ENCODE peak calls at places on chromosomes 6 and 20, in five cellular contexts. One of them, this sample, is unnamed.

GRCh38 chr20:3563548-3564177 is 92.8 kb downstream of the ATRN start:
- DNase-seq in K562: peak
- DNase-seq in HCT116: peak
- DNase-seq in A549: peak
- DNase-seq in HepG2: peak
- DNase-seq in this sample: peak

GRCh38 chr20:21324126-21324525 is 21.0 kb downstream of the XRN2 start:
- DNase-seq in K562: no peak
- DNase-seq in HCT116: no peak
- DNase-seq in A549: no peak
- DNase-seq in HepG2: no peak
- DNase-seq in this sample: no peak

GRCh38 chr6:139778688-139779087 is 404.2 kb upstream of the CITED2 start:
- DNase-seq in K562: no peak
- DNase-seq in HCT116: no peak
- DNase-seq in A549: no peak
- DNase-seq in HepG2: no peak
- DNase-seq in this sample: no peak

GRCh38 chr6:4575724-4576123 is 200.5 kb upstream of the CDYL start:
- DNase-seq in K562: no peak
- DNase-seq in HCT116: no peak
- DNase-seq in A549: no peak
- DNase-seq in HepG2: no peak
- DNase-seq in this sample: no peak

GRCh38 chr6:63351995-63352586 is 32.3 kb upstream of the LGSN start:
- DNase-seq in K562: peak
- DNase-seq in HCT116: peak
- DNase-seq in A549: peak
- DNase-seq in HepG2: peak
- DNase-seq in this sample: no peak

GRCh38 chr6:14074723-14075503 is 42.7 kb upstream of the CD83 start:
- DNase-seq in K562: no peak
- DNase-seq in HCT116: no peak
- DNase-seq in A549: peak
- DNase-seq in HepG2: no peak
- DNase-seq in this sample: no peak

GRCh38 chr6:53979468-53980067 is 131.7 kb upstream of the MLIP start:
- DNase-seq in K562: peak
- DNase-seq in HCT116: peak
- DNase-seq in A549: peak
- DNase-seq in HepG2: peak
- DNase-seq in this sample: peak

GRCh38 chr6:36911946-36912555 is 26.3 kb downstream of the C6orf89 start:
- DNase-seq in K562: no peak
- DNase-seq in HCT116: no peak
- DNase-seq in A549: no peak
- DNase-seq in HepG2: no peak
- DNase-seq in this sample: no peak

GRCh38 chr6:4107873-4108272 is 27.5 kb downstream of the ECI2 start:
- DNase-seq in K562: no peak
- DNase-seq in HCT116: no peak
- DNase-seq in A549: no peak
- DNase-seq in HepG2: peak
- DNase-seq in this sample: no peak

GRCh38 chr20:45174434-45175364 is at the start of gene PI3:
- DNase-seq in K562: no peak
- DNase-seq in HCT116: no peak
- DNase-seq in A549: peak
- DNase-seq in HepG2: peak
- DNase-seq in this sample: no peak

GRCh38 chr6:100657678-100658330 is 193.1 kb upstream of the SIM1 start:
- DNase-seq in K562: peak
- DNase-seq in HCT116: no peak
- DNase-seq in A549: peak
- DNase-seq in HepG2: no peak
- DNase-seq in this sample: no peak

GRCh38 chr6:25415274-25415673 is 136.1 kb downstream of the CARMIL1 start:
- DNase-seq in K562: no peak
- DNase-seq in HCT116: no peak
- DNase-seq in A549: no peak
- DNase-seq in HepG2: no peak
- DNase-seq in this sample: no peak

GRCh38 chr6:32679501-32679900 is 13.0 kb upstream of the HLA-DQB1 start:
- DNase-seq in K562: no peak
- DNase-seq in HCT116: no peak
- DNase-seq in A549: no peak
- DNase-seq in HepG2: no peak
- DNase-seq in this sample: no peak

GRCh38 chr20:62067547-62068260 is 2.0 kb upstream of the TAF4 start:
- DNase-seq in K562: no peak
- DNase-seq in HCT116: no peak
- DNase-seq in A549: no peak
- DNase-seq in HepG2: no peak
- DNase-seq in this sample: no peak

GRCh38 chr6:134256862-134257261 is 61.0 kb downstream of the SGK1 start:
- DNase-seq in K562: no peak
- DNase-seq in HCT116: no peak
- DNase-seq in A549: no peak
- DNase-seq in HepG2: no peak
- DNase-seq in this sample: no peak

GRCh38 chr6:66926060-66926459 is 1219.0 kb upstream of the EYS start:
- DNase-seq in K562: peak
- DNase-seq in HCT116: peak
- DNase-seq in A549: peak
- DNase-seq in HepG2: peak
- DNase-seq in this sample: no peak

GRCh38 chr6:71289039-71289801 is 609 bp downstream of the OGFRL1 start:
- DNase-seq in K562: no peak
- DNase-seq in HCT116: no peak
- DNase-seq in A549: peak
- DNase-seq in HepG2: no peak
- DNase-seq in this sample: peak

GRCh38 chr20:62395311-62396242 is 8.7 kb downstream of the RPS21 start:
- DNase-seq in K562: no peak
- DNase-seq in HCT116: no peak
- DNase-seq in A549: no peak
- DNase-seq in HepG2: no peak
- DNase-seq in this sample: no peak

GRCh38 chr20:33076662-33077398 is 2.6 kb upstream of the BPIFB4 start:
- DNase-seq in K562: no peak
- DNase-seq in HCT116: peak
- DNase-seq in A549: no peak
- DNase-seq in HepG2: peak
- DNase-seq in this sample: peak

GRCh38 chr6:12295558-12296254 is 5.5 kb downstream of the EDN1 start:
- DNase-seq in K562: no peak
- DNase-seq in HCT116: no peak
- DNase-seq in A549: peak
- DNase-seq in HepG2: no peak
- DNase-seq in this sample: no peak

GRCh38 chr6:106339334-106340029 is 13.9 kb upstream of the ATG5 start:
- DNase-seq in K562: peak
- DNase-seq in HCT116: peak
- DNase-seq in A549: peak
- DNase-seq in HepG2: peak
- DNase-seq in this sample: no peak

GRCh38 chr6:154593122-154593521 is 82.6 kb upstream of the CNKSR3 start:
- DNase-seq in K562: peak
- DNase-seq in HCT116: no peak
- DNase-seq in A549: no peak
- DNase-seq in HepG2: peak
- DNase-seq in this sample: no peak

GRCh38 chr6:130632288-130632687 is 194.9 kb upstream of the SMLR1 start:
- DNase-seq in K562: no peak
- DNase-seq in HCT116: no peak
- DNase-seq in A549: no peak
- DNase-seq in HepG2: peak
- DNase-seq in this sample: no peak

GRCh38 chr6:12101653-12102312 is 89.7 kb downstream of the HIVEP1 start:
- DNase-seq in K562: no peak
- DNase-seq in HCT116: no peak
- DNase-seq in A549: no peak
- DNase-seq in HepG2: no peak
- DNase-seq in this sample: no peak

GRCh38 chr20:56429941-56430340 is 17.9 kb downstream of the CASS4 start:
- DNase-seq in K562: no peak
- DNase-seq in HCT116: no peak
- DNase-seq in A549: no peak
- DNase-seq in HepG2: no peak
- DNase-seq in this sample: no peak

GRCh38 chr6:7697820-7698623 is 27.9 kb upstream of the BMP6 start:
- DNase-seq in K562: peak
- DNase-seq in HCT116: no peak
- DNase-seq in A549: peak
- DNase-seq in HepG2: peak
- DNase-seq in this sample: peak

GRCh38 chr6:117840541-117840983 is 66.5 kb upstream of the SLC35F1 start:
- DNase-seq in K562: peak
- DNase-seq in HCT116: peak
- DNase-seq in A549: peak
- DNase-seq in HepG2: peak
- DNase-seq in this sample: no peak
- TF ChIP-seq CTCF in K562: no peak
- TF ChIP-seq CTCF in HCT116: peak
- TF ChIP-seq CTCF in A549: peak
- TF ChIP-seq CTCF in HepG2: peak
- TF ChIP-seq CTCF in this sample: no peak

GRCh38 chr6:35396991-35397390 is 54.6 kb downstream of the PPARD start:
- DNase-seq in K562: peak
- DNase-seq in HCT116: no peak
- DNase-seq in A549: no peak
- DNase-seq in HepG2: no peak
- DNase-seq in this sample: no peak

GRCh38 chr6:35400901-35401311 is 51.2 kb upstream of the FANCE start:
- DNase-seq in K562: no peak
- DNase-seq in HCT116: peak
- DNase-seq in A549: peak
- DNase-seq in HepG2: no peak
- DNase-seq in this sample: no peak

GRCh38 chr6:35401514-35401913 is 50.6 kb upstream of the FANCE start:
- DNase-seq in K562: no peak
- DNase-seq in HCT116: no peak
- DNase-seq in A549: no peak
- DNase-seq in HepG2: no peak
- DNase-seq in this sample: no peak

GRCh38 chr6:35402136-35402855 is 49.8 kb upstream of the FANCE start:
- DNase-seq in K562: no peak
- DNase-seq in HCT116: no peak
- DNase-seq in A549: peak
- DNase-seq in HepG2: peak
- DNase-seq in this sample: no peak

DNA sequence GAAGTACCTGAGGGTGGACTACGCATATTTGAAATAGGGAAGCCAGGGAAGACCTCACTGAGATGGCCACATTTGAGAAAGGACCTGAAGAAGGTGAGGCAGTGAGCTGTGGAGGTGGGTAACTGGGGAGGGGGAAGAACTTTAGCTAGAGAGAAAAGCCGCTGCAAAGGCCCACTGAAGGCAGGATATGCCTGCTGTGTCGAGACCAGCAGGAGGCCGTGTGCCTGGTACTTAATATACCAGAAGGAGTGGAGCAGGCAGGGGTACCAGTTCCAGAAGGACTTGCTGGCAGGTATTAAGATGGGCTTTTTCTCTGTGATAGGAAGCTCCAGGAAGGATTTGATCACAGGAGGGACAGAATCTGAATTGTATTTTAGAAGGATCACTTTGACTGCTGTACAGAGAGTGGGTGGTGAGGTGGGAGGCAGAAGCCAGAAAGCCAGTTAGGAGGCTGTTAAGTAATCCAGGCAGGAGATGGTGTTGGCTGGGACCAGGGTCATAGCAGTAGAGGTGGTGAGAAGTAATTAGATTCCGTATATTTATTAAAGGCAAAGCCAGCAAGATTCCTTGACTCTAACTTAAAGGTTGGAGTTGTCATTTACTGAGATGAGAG is 54.2 kb upstream of the FANCE start:
- DNase-seq in K562: no peak
- DNase-seq in HCT116: no peak
- DNase-seq in A549: no peak
- DNase-seq in HepG2: no peak
- DNase-seq in this sample: no peak
- TF ChIP-seq REST in K562: no peak
- TF ChIP-seq REST in HCT116: no peak
- TF ChIP-seq REST in A549: no peak
- TF ChIP-seq REST in HepG2: no peak
- TF ChIP-seq REST in this sample: no peak

GRCh38 chr6:161696828-161697227 is 423.0 kb upstream of the AGPAT4 start:
- DNase-seq in K562: no peak
- DNase-seq in HCT116: no peak
- DNase-seq in A549: no peak
- DNase-seq in HepG2: no peak
- DNase-seq in this sample: no peak

GRCh38 chr6:161694995-161695394 is 421.1 kb upstream of the AGPAT4 start:
- DNase-seq in K562: peak
- DNase-seq in HCT116: peak
- DNase-seq in A549: peak
- DNase-seq in HepG2: peak
- DNase-seq in this sample: no peak
- TF ChIP-seq CTCF in K562: peak
- TF ChIP-seq CTCF in HCT116: peak
- TF ChIP-seq CTCF in A549: peak
- TF ChIP-seq CTCF in HepG2: peak
- TF ChIP-seq CTCF in this sample: peak

GRCh38 chr20:30922129-30922528 is 335.3 kb upstream of the DEFB115 start:
- DNase-seq in K562: no peak
- DNase-seq in HCT116: no peak
- DNase-seq in A549: no peak
- DNase-seq in HepG2: no peak
- DNase-seq in this sample: no peak
- TF ChIP-seq REST in K562: no peak
- TF ChIP-seq REST in HCT116: no peak
- TF ChIP-seq REST in A549: no peak
- TF ChIP-seq REST in HepG2: no peak
- TF ChIP-seq REST in this sample: no peak

This sample was measured in HL-60.